ENCODE peak calls at places on chromosomes 16 and 17, in five cellular contexts. R is neural progenitor cell, F is H1, T is IMR-90, L is GM12878. D is an unnamed sample.

GRCh38 chr17:56653877-56654276 is 60.4 kb downstream of the NOG start:
- DNase-seq in R (peak), F (no peak), T (peak), L (peak), D (no peak)

GRCh38 chr17:48127371-48128051 is 19.9 kb downstream of the SNX11 start:
- DNase-seq in R (no peak), F (no peak), T (no peak), L (no peak), D (no peak)

GRCh38 chr17:74163271-74163821 is 40.1 kb upstream of the RPL38 start:
- DNase-seq in R (peak), F (no peak), T (no peak), L (no peak), D (no peak)

GRCh38 chr17:34706029-34706428 is 126.6 kb downstream of the TMEM132E start:
- DNase-seq in R (peak), F (no peak), T (peak), L (no peak), D (no peak)

GRCh38 chr17:39688475-39688835 is 598 bp upstream of the PGAP3 start:
- DNase-seq in R (no peak), F (no peak), T (peak), L (no peak), D (no peak)

GRCh38 chr16:27238016-27238587 is 30.5 kb downstream of the NSMCE1 start:
- DNase-seq in R (no peak), F (no peak), T (no peak), L (no peak), D (peak)

GRCh38 chr16:86995456-86995855 is 321.7 kb downstream of the C16orf95 start:
- DNase-seq in R (no peak), F (no peak), T (peak), L (no peak), D (no peak)

GRCh38 chr16:2148714-2149629 is 547 bp downstream of the RAB26 start:
- DNase-seq in R (peak), F (no peak), T (no peak), L (no peak), D (peak)

GRCh38 chr17:57456622-57457021 is 200.3 kb downstream of the MSI2 start:
- DNase-seq in R (no peak), F (no peak), T (no peak), L (no peak), D (no peak)

GRCh38 chr17:11814655-11815262 is 182.5 kb downstream of the ZNF18 start:
- DNase-seq in R (no peak), F (no peak), T (no peak), L (no peak), D (no peak)

GRCh38 chr17:38451840-38452529 is 23.7 kb downstream of the ARHGAP23 start:
- DNase-seq in R (peak), F (peak), T (peak), L (no peak), D (no peak)

GRCh38 chr17:78826836-78827509 is 13.6 kb downstream of the USP36 start:
- DNase-seq in R (no peak), F (no peak), T (no peak), L (no peak), D (no peak)

GRCh38 chr16:78815713-78816112 is 716.3 kb downstream of the WWOX start:
- DNase-seq in R (no peak), F (no peak), T (no peak), L (no peak), D (no peak)

GRCh38 chr17:9232155-9232475 is 210.8 kb downstream of the NTN1 start:
- DNase-seq in R (no peak), F (no peak), T (no peak), L (no peak), D (no peak)

GRCh38 chr17:80908776-80909175 is 82.9 kb upstream of the CHMP6 start:
- DNase-seq in R (no peak), F (no peak), T (no peak), L (no peak), D (no peak)
- H3K9ac ChIP-seq in R (no peak), F (no peak), T (no peak), L (no peak), D (no peak)

GRCh38 chr17:42059815-42060214 is 9.4 kb upstream of the C17orf113 start:
- DNase-seq in R (peak), F (no peak), T (no peak), L (no peak), D (no peak)
- H3K27ac ChIP-seq in R (no peak), F (no peak), T (no peak), L (no peak), D (no peak)

DNA sequence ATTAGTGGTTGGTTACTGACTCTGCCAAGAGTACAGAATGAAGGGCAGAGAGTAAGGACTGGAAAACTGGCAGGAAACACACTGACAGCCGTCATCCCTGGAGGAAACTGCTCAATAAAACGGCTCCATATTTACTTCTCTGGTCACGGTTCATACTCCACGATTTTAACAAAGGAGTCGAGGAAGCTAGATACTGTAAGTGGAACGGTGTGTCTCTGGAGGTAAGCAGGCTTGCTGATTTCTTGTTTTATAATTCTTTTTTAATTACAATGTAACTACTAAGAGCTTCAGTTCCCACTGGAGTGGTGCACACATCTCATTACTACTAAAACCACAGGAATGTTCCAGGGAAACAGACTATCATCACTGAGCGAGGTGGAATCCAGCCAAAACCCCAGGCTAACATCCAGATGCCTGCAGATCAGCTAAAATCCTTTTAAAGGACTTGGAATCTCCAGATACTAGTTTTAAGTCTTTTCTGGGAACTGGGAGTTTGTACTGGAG is 17.8 kb downstream of the SERPINF1 start:
- DNase-seq in R (no peak), F (no peak), T (peak), L (no peak), D (peak)
- H3K9ac ChIP-seq in R (no peak), F (no peak), T (peak), L (no peak), D (no peak)

GRCh38 chr16:81583893-81584705 is 139.5 kb downstream of the CMIP start:
- DNase-seq in R (no peak), F (no peak), T (peak), L (no peak), D (peak)
- H3K27ac ChIP-seq in R (no peak), F (no peak), T (peak), L (no peak), D (peak)

GRCh38 chr16:352547-353403 is at the start of gene AXIN1:
- DNase-seq in R (peak), F (peak), T (peak), L (peak), D (peak)
- H3K9ac ChIP-seq in R (peak), F (peak), T (peak), L (peak), D (peak)

DNA sequence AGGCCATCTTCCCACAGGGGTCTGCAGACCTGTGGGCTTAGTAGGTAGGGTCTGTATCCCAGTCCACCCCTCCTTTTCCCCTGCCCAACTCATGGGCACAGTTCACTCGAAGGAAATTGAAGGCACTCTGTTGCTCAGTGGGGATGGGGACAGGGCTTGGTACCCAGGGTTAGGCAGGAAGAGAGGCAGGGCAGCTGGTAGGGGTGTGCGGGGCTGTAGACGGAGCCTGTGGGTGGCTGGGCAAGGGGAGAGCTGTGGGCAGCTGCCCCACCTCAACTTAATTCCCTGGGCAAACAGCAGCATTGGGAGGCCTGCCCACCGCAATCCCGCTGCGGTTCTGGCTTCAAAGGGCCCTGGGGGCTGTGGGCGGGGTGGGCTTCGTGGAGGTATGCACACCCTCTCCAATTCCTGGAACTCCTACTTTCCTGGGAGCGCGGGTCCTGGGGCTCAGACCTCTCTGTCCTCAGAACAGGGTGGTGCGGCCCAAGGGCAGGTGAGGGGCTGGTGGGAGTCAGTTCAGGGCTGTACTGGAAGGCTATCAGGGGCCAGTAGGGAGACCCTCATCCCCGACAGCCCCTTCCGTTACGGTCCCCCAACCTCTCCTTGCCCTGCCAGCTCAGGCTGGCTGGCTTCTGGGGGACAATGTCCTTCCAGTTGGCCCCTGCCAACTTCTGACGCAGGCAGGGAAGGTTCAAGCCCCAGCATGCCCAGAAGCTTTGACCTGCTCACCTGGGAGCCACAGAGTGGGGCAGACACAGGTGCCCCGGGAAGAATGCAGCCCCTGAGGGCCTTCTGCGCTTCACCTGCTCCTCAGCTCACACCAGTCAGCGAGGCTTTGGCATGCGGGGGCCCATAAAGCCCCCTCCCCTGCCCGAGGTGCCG is 9.1 kb downstream of the FOXJ1 start:
- DNase-seq in R (no peak), F (no peak), T (no peak), L (no peak), D (no peak)
- H3K27ac ChIP-seq in R (no peak), F (peak), T (no peak), L (no peak), D (no peak)

GRCh38 chr17:49363251-49363650 is 1.2 kb upstream of the ZNF652 start:
- DNase-seq in R (no peak), F (no peak), T (no peak), L (no peak), D (no peak)
- H3K9ac ChIP-seq in R (no peak), F (no peak), T (no peak), L (no peak), D (no peak)

GRCh38 chr16:88888778-88889387 is 22.4 kb upstream of the PABPN1L start:
- DNase-seq in R (no peak), F (no peak), T (no peak), L (no peak), D (no peak)

GRCh38 chr16:88888057-88888777 is 21.8 kb upstream of the PABPN1L start:
- DNase-seq in R (no peak), F (no peak), T (no peak), L (peak), D (no peak)

GRCh38 chr16:88885693-88886253 is 19.3 kb upstream of the PABPN1L start:
- DNase-seq in R (no peak), F (no peak), T (no peak), L (no peak), D (no peak)

GRCh38 chr16:88886311-88886914 is 20.0 kb upstream of the PABPN1L start:
- DNase-seq in R (no peak), F (no peak), T (no peak), L (no peak), D (no peak)

DNA sequence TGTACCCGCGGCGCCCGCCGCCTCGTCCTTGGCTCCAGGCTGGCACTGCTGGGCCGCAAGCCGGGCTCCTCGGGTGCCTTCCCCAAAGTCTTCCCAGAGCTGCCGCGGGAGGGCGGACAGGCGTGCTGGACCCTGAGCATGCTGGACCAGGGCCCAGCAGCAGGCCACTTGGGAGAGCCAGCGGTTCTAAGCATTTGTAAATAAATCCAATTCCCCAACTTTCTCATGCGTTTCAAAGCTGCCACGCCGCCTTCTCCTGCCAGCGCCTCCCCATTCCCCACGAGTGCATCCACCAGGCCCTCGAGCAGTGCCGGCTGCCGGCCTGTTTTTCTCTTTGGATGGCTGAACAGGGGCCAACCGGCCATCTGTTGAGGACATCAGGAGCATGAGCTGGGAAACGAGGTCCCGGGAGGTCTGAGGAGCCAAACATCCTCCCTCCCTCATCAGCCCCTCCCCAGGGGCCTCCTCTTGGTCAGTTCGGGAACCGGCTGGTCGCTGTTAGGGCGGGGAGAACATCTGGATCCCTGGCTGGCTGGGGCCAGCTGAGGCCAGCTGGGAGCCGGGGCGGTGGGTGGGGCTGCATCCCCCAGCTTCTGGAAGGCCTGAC is 20.6 kb upstream of the PABPN1L start:
- DNase-seq in R (no peak), F (no peak), T (peak), L (no peak), D (peak)
- H3K27ac ChIP-seq in R (no peak), F (no peak), T (no peak), L (no peak), D (peak)

GRCh38 chr17:69764137-69764536 is 310.9 kb upstream of the KCNJ16 start:
- DNase-seq in R (no peak), F (no peak), T (peak), L (no peak), D (no peak)

GRCh38 chr17:69773081-69773480 is 301.9 kb upstream of the KCNJ16 start:
- DNase-seq in R (no peak), F (no peak), T (peak), L (no peak), D (no peak)

GRCh38 chr17:69763503-69763902 is 311.5 kb upstream of the KCNJ16 start:
- DNase-seq in R (no peak), F (no peak), T (peak), L (no peak), D (no peak)

GRCh38 chr17:69769050-69769449 is 306.0 kb upstream of the KCNJ16 start:
- DNase-seq in R (no peak), F (no peak), T (no peak), L (no peak), D (no peak)
- H3K9ac ChIP-seq in R (no peak), F (no peak), T (no peak), L (no peak), D (no peak)